ENCODE peak calls at places on chromosomes 16 and 17, in eight cellular contexts. B, R, C, V, L, F, E and H are unnamed samples.

GRCh38 chr17:41417576-41418015 is 6.8 kb downstream of the KRT37 start:
- DNase-seq in B (no peak), R (no peak), C (no peak), V (no peak), L (no peak), F (no peak), E (no peak), H (no peak)

GRCh38 chr17:42675348-42675983 is 1.3 kb downstream of the PLEKHH3 start:
- DNase-seq in B (no peak), R (no peak), C (no peak), V (no peak), L (peak), F (peak), E (no peak), H (no peak)

GRCh38 chr16:83994087-83994486 is 26.0 kb downstream of the NECAB2 start:
- DNase-seq in B (no peak), R (no peak), C (peak), V (no peak), L (no peak), F (no peak), E (peak), H (no peak)

GRCh38 chr17:80253631-80254395 is 6.8 kb upstream of the RNF213 start:
- DNase-seq in B (no peak), R (no peak), C (no peak), V (no peak), L (no peak), F (no peak), E (peak), H (no peak)

GRCh38 chr17:2138768-2139167 is 83.9 kb downstream of the HIC1 start:
- DNase-seq in B (no peak), R (no peak), C (no peak), V (no peak), L (peak), F (peak), E (no peak), H (no peak)

GRCh38 chr17:2120550-2121335 is 65.8 kb downstream of the HIC1 start:
- DNase-seq in B (no peak), R (no peak), C (no peak), V (no peak), L (no peak), F (no peak), E (no peak), H (no peak)

GRCh38 chr16:64983983-64984382 is 137.9 kb downstream of the CDH11 start:
- DNase-seq in B (no peak), R (no peak), C (no peak), V (no peak), L (no peak), F (peak), E (peak), H (no peak)

GRCh38 chr16:82094942-82095540 is 60.0 kb downstream of the HSD17B2 start:
- DNase-seq in B (no peak), R (no peak), C (no peak), V (no peak), L (no peak), F (no peak), E (no peak), H (no peak)

GRCh38 chr17:40530988-40531971 is 29.9 kb upstream of the TNS4 start:
- DNase-seq in B (no peak), R (peak), C (no peak), V (peak), L (no peak), F (no peak), E (no peak), H (no peak)

GRCh38 chr17:32152130-32152529 is 9.8 kb downstream of the RHOT1 start:
- DNase-seq in B (no peak), R (no peak), C (no peak), V (no peak), L (peak), F (no peak), E (no peak), H (no peak)

GRCh38 chr16:78955206-78955605 is 645.3 kb downstream of the MAF start:
- DNase-seq in B (no peak), R (no peak), C (no peak), V (no peak), L (no peak), F (no peak), E (no peak), H (no peak)

GRCh38 chr17:7560172-7561027 is 1.3 kb upstream of the SENP3 start:
- DNase-seq in B (no peak), R (peak), C (peak), V (peak), L (peak), F (peak), E (peak), H (no peak)